ENCODE peak calls at places on chromosomes 1 and 21, in seven cellular contexts. One of them, this sample, is unnamed.

GRCh38 chr1:145918144-145918991 is at the start of gene PEX11B:
- DNase-seq in CD8-positive, alpha-beta memory T cell: peak
- DNase-seq in RWPE1: peak
- DNase-seq in right cardiac atrium: peak
- DNase-seq in GF-D8: peak
- DNase-seq in adrenal gland: peak
- DNase-seq in stimulated activated CD8-positive, alpha-beta memory T cell treated with anti-CD3 and anti-CD28 coated beads, Interleukin-15, amount 100 ng/mL, for 24 hours: peak
- DNase-seq in this sample: peak

GRCh38 chr1:182183606-182184005 is 122.1 kb upstream of the ZNF648 start:
- DNase-seq in stimulated activated CD8-positive, alpha-beta memory T cell treated with anti-CD3 and anti-CD28 coated beads, Interleukin-15, amount 100 ng/mL, for 24 hours: no peak
- DNase-seq in right cardiac atrium: no peak
- DNase-seq in CD8-positive, alpha-beta memory T cell: no peak
- DNase-seq in adrenal gland: no peak
- DNase-seq in GF-D8: no peak
- DNase-seq in RWPE1: no peak
- DNase-seq in this sample: no peak

GRCh38 chr1:208423522-208423921 is 179.3 kb upstream of the PLXNA2 start:
- DNase-seq in GF-D8: no peak
- DNase-seq in adrenal gland: no peak
- DNase-seq in stimulated activated CD8-positive, alpha-beta memory T cell treated with anti-CD3 and anti-CD28 coated beads, Interleukin-15, amount 100 ng/mL, for 24 hours: no peak
- DNase-seq in right cardiac atrium: no peak
- DNase-seq in RWPE1: no peak
- DNase-seq in CD8-positive, alpha-beta memory T cell: no peak
- DNase-seq in this sample: no peak

GRCh38 chr1:72526926-72527325 is 244.6 kb upstream of the NEGR1 start:
- DNase-seq in right cardiac atrium: no peak
- DNase-seq in CD8-positive, alpha-beta memory T cell: no peak
- DNase-seq in adrenal gland: no peak
- DNase-seq in RWPE1: no peak
- DNase-seq in stimulated activated CD8-positive, alpha-beta memory T cell treated with anti-CD3 and anti-CD28 coated beads, Interleukin-15, amount 100 ng/mL, for 24 hours: no peak
- DNase-seq in GF-D8: no peak
- DNase-seq in this sample: no peak

GRCh38 chr1:15515026-15515663 is 8.9 kb downstream of the CASP9 start:
- DNase-seq in GF-D8: no peak
- DNase-seq in adrenal gland: no peak
- DNase-seq in stimulated activated CD8-positive, alpha-beta memory T cell treated with anti-CD3 and anti-CD28 coated beads, Interleukin-15, amount 100 ng/mL, for 24 hours: no peak
- DNase-seq in right cardiac atrium: no peak
- DNase-seq in CD8-positive, alpha-beta memory T cell: no peak
- DNase-seq in RWPE1: no peak
- DNase-seq in this sample: no peak

GRCh38 chr1:85280636-85281035 is 4.2 kb upstream of the BCL10 start:
- DNase-seq in stimulated activated CD8-positive, alpha-beta memory T cell treated with anti-CD3 and anti-CD28 coated beads, Interleukin-15, amount 100 ng/mL, for 24 hours: no peak
- DNase-seq in RWPE1: no peak
- DNase-seq in GF-D8: no peak
- DNase-seq in adrenal gland: no peak
- DNase-seq in right cardiac atrium: no peak
- DNase-seq in CD8-positive, alpha-beta memory T cell: no peak
- DNase-seq in this sample: no peak

GRCh38 chr1:223243441-223244050 is 100.5 kb upstream of the TLR5 start:
- DNase-seq in CD8-positive, alpha-beta memory T cell: no peak
- DNase-seq in stimulated activated CD8-positive, alpha-beta memory T cell treated with anti-CD3 and anti-CD28 coated beads, Interleukin-15, amount 100 ng/mL, for 24 hours: no peak
- DNase-seq in adrenal gland: no peak
- DNase-seq in RWPE1: no peak
- DNase-seq in GF-D8: no peak
- DNase-seq in right cardiac atrium: no peak
- DNase-seq in this sample: no peak

GRCh38 chr1:168468042-168468809 is 75.6 kb downstream of the XCL2 start:
- DNase-seq in GF-D8: no peak
- DNase-seq in right cardiac atrium: no peak
- DNase-seq in RWPE1: no peak
- DNase-seq in stimulated activated CD8-positive, alpha-beta memory T cell treated with anti-CD3 and anti-CD28 coated beads, Interleukin-15, amount 100 ng/mL, for 24 hours: no peak
- DNase-seq in adrenal gland: no peak
- DNase-seq in CD8-positive, alpha-beta memory T cell: no peak
- DNase-seq in this sample: no peak

GRCh38 chr1:224252466-224252865 is 69.4 kb downstream of the DEGS1 start:
- DNase-seq in stimulated activated CD8-positive, alpha-beta memory T cell treated with anti-CD3 and anti-CD28 coated beads, Interleukin-15, amount 100 ng/mL, for 24 hours: no peak
- DNase-seq in CD8-positive, alpha-beta memory T cell: no peak
- DNase-seq in RWPE1: no peak
- DNase-seq in right cardiac atrium: no peak
- DNase-seq in adrenal gland: no peak
- DNase-seq in GF-D8: no peak
- DNase-seq in this sample: no peak

GRCh38 chr1:51520700-51521248 is 1.7 kb upstream of the EPS15 start:
- DNase-seq in GF-D8: no peak
- DNase-seq in RWPE1: no peak
- DNase-seq in stimulated activated CD8-positive, alpha-beta memory T cell treated with anti-CD3 and anti-CD28 coated beads, Interleukin-15, amount 100 ng/mL, for 24 hours: no peak
- DNase-seq in right cardiac atrium: no peak
- DNase-seq in adrenal gland: no peak
- DNase-seq in CD8-positive, alpha-beta memory T cell: no peak
- DNase-seq in this sample: no peak

GRCh38 chr1:63704443-63704842 is 69.4 kb upstream of the ROR1 start:
- DNase-seq in right cardiac atrium: no peak
- DNase-seq in RWPE1: peak
- DNase-seq in stimulated activated CD8-positive, alpha-beta memory T cell treated with anti-CD3 and anti-CD28 coated beads, Interleukin-15, amount 100 ng/mL, for 24 hours: no peak
- DNase-seq in GF-D8: no peak
- DNase-seq in adrenal gland: no peak
- DNase-seq in CD8-positive, alpha-beta memory T cell: no peak
- DNase-seq in this sample: no peak

GRCh38 chr1:30648408-30649000 is 74.9 kb downstream of the MATN1 start:
- DNase-seq in adrenal gland: no peak
- DNase-seq in RWPE1: no peak
- DNase-seq in CD8-positive, alpha-beta memory T cell: no peak
- DNase-seq in GF-D8: no peak
- DNase-seq in stimulated activated CD8-positive, alpha-beta memory T cell treated with anti-CD3 and anti-CD28 coated beads, Interleukin-15, amount 100 ng/mL, for 24 hours: no peak
- DNase-seq in right cardiac atrium: no peak
- DNase-seq in this sample: no peak

GRCh38 chr1:161956097-161956496 is 67.6 kb downstream of the OLFML2B start:
- DNase-seq in GF-D8: no peak
- DNase-seq in stimulated activated CD8-positive, alpha-beta memory T cell treated with anti-CD3 and anti-CD28 coated beads, Interleukin-15, amount 100 ng/mL, for 24 hours: no peak
- DNase-seq in RWPE1: no peak
- DNase-seq in adrenal gland: no peak
- DNase-seq in CD8-positive, alpha-beta memory T cell: no peak
- DNase-seq in right cardiac atrium: no peak
- DNase-seq in this sample: no peak

GRCh38 chr1:172457479-172458130 is 13.7 kb upstream of the PIGC start:
- DNase-seq in CD8-positive, alpha-beta memory T cell: no peak
- DNase-seq in stimulated activated CD8-positive, alpha-beta memory T cell treated with anti-CD3 and anti-CD28 coated beads, Interleukin-15, amount 100 ng/mL, for 24 hours: no peak
- DNase-seq in GF-D8: no peak
- DNase-seq in right cardiac atrium: no peak
- DNase-seq in adrenal gland: no peak
- DNase-seq in RWPE1: no peak
- DNase-seq in this sample: no peak

GRCh38 chr1:36836196-36836883 is 198.0 kb downstream of the GRIK3 start:
- DNase-seq in stimulated activated CD8-positive, alpha-beta memory T cell treated with anti-CD3 and anti-CD28 coated beads, Interleukin-15, amount 100 ng/mL, for 24 hours: no peak
- DNase-seq in CD8-positive, alpha-beta memory T cell: peak
- DNase-seq in GF-D8: no peak
- DNase-seq in adrenal gland: no peak
- DNase-seq in right cardiac atrium: no peak
- DNase-seq in RWPE1: no peak
- DNase-seq in this sample: no peak

GRCh38 chr1:74964508-74964907 is 169.7 kb upstream of the LHX8 start:
- DNase-seq in GF-D8: no peak
- DNase-seq in adrenal gland: peak
- DNase-seq in CD8-positive, alpha-beta memory T cell: no peak
- DNase-seq in right cardiac atrium: peak
- DNase-seq in stimulated activated CD8-positive, alpha-beta memory T cell treated with anti-CD3 and anti-CD28 coated beads, Interleukin-15, amount 100 ng/mL, for 24 hours: no peak
- DNase-seq in RWPE1: no peak
- DNase-seq in this sample: no peak

GRCh38 chr1:47507921-47508894 is 70.4 kb downstream of the FOXD2 start:
- DNase-seq in adrenal gland: peak
- DNase-seq in RWPE1: no peak
- DNase-seq in CD8-positive, alpha-beta memory T cell: no peak
- DNase-seq in GF-D8: no peak
- DNase-seq in stimulated activated CD8-positive, alpha-beta memory T cell treated with anti-CD3 and anti-CD28 coated beads, Interleukin-15, amount 100 ng/mL, for 24 hours: no peak
- DNase-seq in right cardiac atrium: peak
- DNase-seq in this sample: peak

GRCh38 chr1:226425431-226426031 is 17.6 kb upstream of the PARP1 start:
- DNase-seq in RWPE1: no peak
- DNase-seq in GF-D8: no peak
- DNase-seq in adrenal gland: no peak
- DNase-seq in right cardiac atrium: no peak
- DNase-seq in CD8-positive, alpha-beta memory T cell: peak
- DNase-seq in stimulated activated CD8-positive, alpha-beta memory T cell treated with anti-CD3 and anti-CD28 coated beads, Interleukin-15, amount 100 ng/mL, for 24 hours: no peak
- DNase-seq in this sample: no peak

GRCh38 chr1:180571832-180572636 is 13.3 kb downstream of the OVAAL start:
- DNase-seq in right cardiac atrium: no peak
- DNase-seq in stimulated activated CD8-positive, alpha-beta memory T cell treated with anti-CD3 and anti-CD28 coated beads, Interleukin-15, amount 100 ng/mL, for 24 hours: no peak
- DNase-seq in CD8-positive, alpha-beta memory T cell: no peak
- DNase-seq in adrenal gland: no peak
- DNase-seq in GF-D8: no peak
- DNase-seq in RWPE1: peak
- DNase-seq in this sample: no peak

GRCh38 chr1:85462931-85463665 is 1.9 kb downstream of the DDAH1 start:
- DNase-seq in right cardiac atrium: no peak
- DNase-seq in RWPE1: no peak
- DNase-seq in adrenal gland: no peak
- DNase-seq in GF-D8: no peak
- DNase-seq in stimulated activated CD8-positive, alpha-beta memory T cell treated with anti-CD3 and anti-CD28 coated beads, Interleukin-15, amount 100 ng/mL, for 24 hours: no peak
- DNase-seq in CD8-positive, alpha-beta memory T cell: no peak
- DNase-seq in this sample: no peak

GRCh38 chr1:228548788-228549187 is 61.6 kb downstream of the RNF187 start:
- DNase-seq in right cardiac atrium: no peak
- DNase-seq in GF-D8: no peak
- DNase-seq in CD8-positive, alpha-beta memory T cell: no peak
- DNase-seq in adrenal gland: no peak
- DNase-seq in RWPE1: no peak
- DNase-seq in stimulated activated CD8-positive, alpha-beta memory T cell treated with anti-CD3 and anti-CD28 coated beads, Interleukin-15, amount 100 ng/mL, for 24 hours: no peak
- DNase-seq in this sample: no peak

GRCh38 chr21:34023691-34024381 is 49.5 kb upstream of the MRPS6 start:
- DNase-seq in stimulated activated CD8-positive, alpha-beta memory T cell treated with anti-CD3 and anti-CD28 coated beads, Interleukin-15, amount 100 ng/mL, for 24 hours: no peak
- DNase-seq in CD8-positive, alpha-beta memory T cell: no peak
- DNase-seq in RWPE1: no peak
- DNase-seq in right cardiac atrium: no peak
- DNase-seq in GF-D8: no peak
- DNase-seq in adrenal gland: no peak
- DNase-seq in this sample: no peak

GRCh38 chr1:47621977-47622376 is 184.1 kb downstream of the FOXD2 start:
- DNase-seq in CD8-positive, alpha-beta memory T cell: no peak
- DNase-seq in right cardiac atrium: no peak
- DNase-seq in GF-D8: no peak
- DNase-seq in stimulated activated CD8-positive, alpha-beta memory T cell treated with anti-CD3 and anti-CD28 coated beads, Interleukin-15, amount 100 ng/mL, for 24 hours: no peak
- DNase-seq in adrenal gland: no peak
- DNase-seq in RWPE1: no peak
- DNase-seq in this sample: no peak

GRCh38 chr1:211386931-211387330 is 60.3 kb downstream of the TRAF5 start:
- DNase-seq in GF-D8: no peak
- DNase-seq in CD8-positive, alpha-beta memory T cell: no peak
- DNase-seq in stimulated activated CD8-positive, alpha-beta memory T cell treated with anti-CD3 and anti-CD28 coated beads, Interleukin-15, amount 100 ng/mL, for 24 hours: no peak
- DNase-seq in adrenal gland: no peak
- DNase-seq in right cardiac atrium: no peak
- DNase-seq in RWPE1: no peak
- DNase-seq in this sample: no peak

GRCh38 chr1:77024500-77024899 is 157.2 kb downstream of the ST6GALNAC5 start:
- DNase-seq in RWPE1: no peak
- DNase-seq in GF-D8: no peak
- DNase-seq in CD8-positive, alpha-beta memory T cell: no peak
- DNase-seq in right cardiac atrium: no peak
- DNase-seq in adrenal gland: no peak
- DNase-seq in stimulated activated CD8-positive, alpha-beta memory T cell treated with anti-CD3 and anti-CD28 coated beads, Interleukin-15, amount 100 ng/mL, for 24 hours: no peak
- DNase-seq in this sample: peak

GRCh38 chr21:42878678-42878992 is 704 bp downstream of the WDR4 start:
- DNase-seq in GF-D8: no peak
- DNase-seq in stimulated activated CD8-positive, alpha-beta memory T cell treated with anti-CD3 and anti-CD28 coated beads, Interleukin-15, amount 100 ng/mL, for 24 hours: no peak
- DNase-seq in CD8-positive, alpha-beta memory T cell: no peak
- DNase-seq in RWPE1: no peak
- DNase-seq in adrenal gland: no peak
- DNase-seq in right cardiac atrium: no peak
- DNase-seq in this sample: no peak

GRCh38 chr1:200737647-200738296 is 921 bp upstream of the CAMSAP2 start:
- DNase-seq in stimulated activated CD8-positive, alpha-beta memory T cell treated with anti-CD3 and anti-CD28 coated beads, Interleukin-15, amount 100 ng/mL, for 24 hours: no peak
- DNase-seq in GF-D8: no peak
- DNase-seq in CD8-positive, alpha-beta memory T cell: no peak
- DNase-seq in right cardiac atrium: no peak
- DNase-seq in RWPE1: no peak
- DNase-seq in adrenal gland: no peak
- DNase-seq in this sample: no peak

GRCh38 chr1:208071425-208072031 is 160.6 kb upstream of the CD34 start:
- DNase-seq in adrenal gland: no peak
- DNase-seq in CD8-positive, alpha-beta memory T cell: no peak
- DNase-seq in GF-D8: no peak
- DNase-seq in RWPE1: no peak
- DNase-seq in stimulated activated CD8-positive, alpha-beta memory T cell treated with anti-CD3 and anti-CD28 coated beads, Interleukin-15, amount 100 ng/mL, for 24 hours: no peak
- DNase-seq in right cardiac atrium: no peak
- DNase-seq in this sample: no peak

GRCh38 chr1:176897350-176898236 is 266.9 kb downstream of the ASTN1 start:
- DNase-seq in right cardiac atrium: peak
- DNase-seq in stimulated activated CD8-positive, alpha-beta memory T cell treated with anti-CD3 and anti-CD28 coated beads, Interleukin-15, amount 100 ng/mL, for 24 hours: peak
- DNase-seq in CD8-positive, alpha-beta memory T cell: no peak
- DNase-seq in GF-D8: peak
- DNase-seq in RWPE1: peak
- DNase-seq in adrenal gland: peak
- DNase-seq in this sample: peak

This sample was measured in ELF-1.